ENCODE peak calls at places on chromosomes 11 and 22, in eight cellular contexts. One of them, this sample, is unnamed.

GRCh38 chr22:50282361-50283144 is 12.4 kb upstream of the MAPK11 start:
- DNase-seq in dorsolateral prefrontal cortex: no peak
- DNase-seq in AG10803: peak; percentile 68
- DNase-seq in H1: no peak
- DNase-seq in tibial nerve: no peak
- DNase-seq in HL-60: no peak
- DNase-seq in right atrium auricular region: no peak
- DNase-seq in HFF-Myc: no peak
- DNase-seq in this sample: no peak

GRCh38 chr22:19086944-19087343 is 35.3 kb downstream of the DGCR2 start:
- DNase-seq in dorsolateral prefrontal cortex: no peak
- DNase-seq in AG10803: peak; percentile 46
- DNase-seq in H1: no peak
- DNase-seq in tibial nerve: no peak
- DNase-seq in HL-60: no peak
- DNase-seq in right atrium auricular region: no peak
- DNase-seq in HFF-Myc: no peak
- DNase-seq in this sample: no peak

GRCh38 chr11:66467756-66468155 is 1.1 kb downstream of the PELI3 start:
- DNase-seq in dorsolateral prefrontal cortex: no peak
- DNase-seq in AG10803: no peak
- DNase-seq in H1: peak; percentile 51
- DNase-seq in tibial nerve: no peak
- DNase-seq in HL-60: peak; percentile 64
- DNase-seq in right atrium auricular region: no peak
- DNase-seq in HFF-Myc: no peak
- DNase-seq in this sample: no peak

GRCh38 chr22:38067771-38068360 is 10.7 kb downstream of the PICK1 start:
- DNase-seq in dorsolateral prefrontal cortex: no peak
- DNase-seq in AG10803: no peak
- DNase-seq in H1: no peak
- DNase-seq in tibial nerve: no peak
- DNase-seq in HL-60: no peak
- DNase-seq in right atrium auricular region: no peak
- DNase-seq in HFF-Myc: no peak
- DNase-seq in this sample: no peak

GRCh38 chr11:61706452-61707400 is 26.5 kb downstream of the DAGLA start:
- DNase-seq in dorsolateral prefrontal cortex: peak; percentile 48
- DNase-seq in AG10803: no peak
- DNase-seq in H1: no peak
- DNase-seq in tibial nerve: no peak
- DNase-seq in HL-60: no peak
- DNase-seq in right atrium auricular region: no peak
- DNase-seq in HFF-Myc: no peak
- DNase-seq in this sample: no peak

GRCh38 chr11:33959855-33960400 is 68.1 kb upstream of the LMO2 start:
- DNase-seq in dorsolateral prefrontal cortex: no peak
- DNase-seq in AG10803: no peak
- DNase-seq in H1: no peak
- DNase-seq in tibial nerve: no peak
- DNase-seq in HL-60: peak; percentile 51
- DNase-seq in right atrium auricular region: no peak
- DNase-seq in HFF-Myc: no peak
- DNase-seq in this sample: no peak

GRCh38 chr11:20754957-20755356 is 85.6 kb downstream of the NELL1 start:
- DNase-seq in dorsolateral prefrontal cortex: no peak
- DNase-seq in AG10803: no peak
- DNase-seq in H1: peak; percentile 56
- DNase-seq in tibial nerve: no peak
- DNase-seq in HL-60: peak; percentile 1
- DNase-seq in right atrium auricular region: no peak
- DNase-seq in HFF-Myc: no peak
- DNase-seq in this sample: no peak

GRCh38 chr22:17057959-17058814 is 26.6 kb upstream of the IL17RA start:
- DNase-seq in dorsolateral prefrontal cortex: peak; percentile 66
- DNase-seq in AG10803: peak; percentile 83
- DNase-seq in H1: peak; percentile 84
- DNase-seq in tibial nerve: peak; percentile 55
- DNase-seq in HL-60: peak; percentile 38
- DNase-seq in right atrium auricular region: no peak
- DNase-seq in HFF-Myc: peak; percentile 61
- DNase-seq in this sample: no peak

GRCh38 chr22:50189849-50190181 is 4.1 kb downstream of the TRABD start:
- DNase-seq in dorsolateral prefrontal cortex: no peak
- DNase-seq in AG10803: peak; percentile 19
- DNase-seq in H1: no peak
- DNase-seq in tibial nerve: no peak
- DNase-seq in HL-60: no peak
- DNase-seq in right atrium auricular region: no peak
- DNase-seq in HFF-Myc: no peak
- DNase-seq in this sample: no peak

GRCh38 chr11:72331761-72332160 is 87.8 kb upstream of the PHOX2A start:
- DNase-seq in dorsolateral prefrontal cortex: no peak
- DNase-seq in AG10803: no peak
- DNase-seq in H1: no peak
- DNase-seq in tibial nerve: no peak
- DNase-seq in HL-60: no peak
- DNase-seq in right atrium auricular region: no peak
- DNase-seq in HFF-Myc: no peak
- DNase-seq in this sample: no peak

GRCh38 chr11:72330131-72330727 is 86.3 kb upstream of the PHOX2A start:
- DNase-seq in dorsolateral prefrontal cortex: no peak
- DNase-seq in AG10803: no peak
- DNase-seq in H1: no peak
- DNase-seq in tibial nerve: no peak
- DNase-seq in HL-60: no peak
- DNase-seq in right atrium auricular region: no peak
- DNase-seq in HFF-Myc: no peak
- DNase-seq in this sample: no peak

GRCh38 chr11:72333657-72334056 is 89.7 kb upstream of the PHOX2A start:
- DNase-seq in dorsolateral prefrontal cortex: no peak
- DNase-seq in AG10803: no peak
- DNase-seq in H1: peak; percentile 66
- DNase-seq in tibial nerve: no peak
- DNase-seq in HL-60: peak; percentile 27
- DNase-seq in right atrium auricular region: no peak
- DNase-seq in HFF-Myc: no peak
- DNase-seq in this sample: no peak

GRCh38 chr11:72326151-72326842 is 82.3 kb upstream of the PHOX2A start:
- DNase-seq in dorsolateral prefrontal cortex: no peak
- DNase-seq in AG10803: peak; percentile 45
- DNase-seq in H1: no peak
- DNase-seq in tibial nerve: no peak
- DNase-seq in HL-60: no peak
- DNase-seq in right atrium auricular region: no peak
- DNase-seq in HFF-Myc: no peak
- DNase-seq in this sample: peak; percentile 26

DNA sequence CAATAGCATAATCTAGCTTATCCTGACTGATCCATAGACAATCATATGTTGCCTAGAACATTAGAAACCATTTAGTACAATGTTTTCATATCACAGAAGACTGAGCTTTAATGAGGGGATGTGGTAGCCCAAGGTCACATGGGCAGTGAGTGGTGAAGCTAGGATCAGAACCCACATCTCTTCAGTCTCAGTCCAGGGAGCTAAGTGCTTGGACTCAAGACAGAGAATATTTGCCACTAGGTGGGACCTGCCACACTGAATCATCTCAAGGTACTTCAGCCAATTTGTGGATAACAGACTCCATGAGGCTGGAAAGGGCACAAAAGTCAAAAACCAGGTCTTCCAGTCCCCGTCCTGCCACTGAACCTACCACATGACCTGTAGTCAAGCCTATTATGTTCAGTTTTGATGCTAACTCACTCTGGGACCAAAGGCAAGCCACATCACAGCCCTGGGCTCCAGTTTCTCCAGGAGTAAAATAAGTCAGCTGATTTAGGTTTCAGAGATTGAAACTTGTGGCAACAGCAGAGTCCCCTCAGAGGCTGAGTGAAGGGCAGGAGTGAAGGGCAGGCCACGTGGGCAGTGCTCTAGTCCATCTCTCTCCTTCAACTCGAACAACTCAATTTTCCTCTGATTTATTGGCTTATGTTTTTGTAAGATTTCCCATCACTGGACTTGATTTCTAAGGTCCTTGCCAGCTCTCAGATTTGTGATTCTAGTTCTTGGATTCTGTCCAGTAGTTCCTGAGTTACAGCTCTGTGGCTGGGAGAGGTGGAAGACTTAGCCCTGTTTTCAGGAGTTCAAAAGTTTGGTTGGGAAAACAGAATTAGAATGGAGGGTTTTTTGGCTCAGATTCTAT is 84.6 kb upstream of the PHOX2A start:
- DNase-seq in dorsolateral prefrontal cortex: no peak
- DNase-seq in AG10803: no peak
- DNase-seq in H1: no peak
- DNase-seq in tibial nerve: no peak
- DNase-seq in HL-60: no peak
- DNase-seq in right atrium auricular region: no peak
- DNase-seq in HFF-Myc: no peak
- DNase-seq in this sample: no peak
- TF ChIP-seq CTCF in dorsolateral prefrontal cortex: no peak
- TF ChIP-seq CTCF in AG10803: no peak
- TF ChIP-seq CTCF in H1: no peak
- TF ChIP-seq CTCF in tibial nerve: no peak
- TF ChIP-seq CTCF in HL-60: no peak
- TF ChIP-seq CTCF in right atrium auricular region: no peak
- TF ChIP-seq CTCF in HFF-Myc: peak; percentile 6
- TF ChIP-seq CTCF in this sample: peak; percentile 10

GRCh38 chr11:117761993-117762392 is 35.0 kb downstream of the DSCAML1 start:
- DNase-seq in dorsolateral prefrontal cortex: no peak
- DNase-seq in AG10803: no peak
- DNase-seq in H1: no peak
- DNase-seq in tibial nerve: no peak
- DNase-seq in HL-60: no peak
- DNase-seq in right atrium auricular region: no peak
- DNase-seq in HFF-Myc: no peak
- DNase-seq in this sample: no peak

DNA sequence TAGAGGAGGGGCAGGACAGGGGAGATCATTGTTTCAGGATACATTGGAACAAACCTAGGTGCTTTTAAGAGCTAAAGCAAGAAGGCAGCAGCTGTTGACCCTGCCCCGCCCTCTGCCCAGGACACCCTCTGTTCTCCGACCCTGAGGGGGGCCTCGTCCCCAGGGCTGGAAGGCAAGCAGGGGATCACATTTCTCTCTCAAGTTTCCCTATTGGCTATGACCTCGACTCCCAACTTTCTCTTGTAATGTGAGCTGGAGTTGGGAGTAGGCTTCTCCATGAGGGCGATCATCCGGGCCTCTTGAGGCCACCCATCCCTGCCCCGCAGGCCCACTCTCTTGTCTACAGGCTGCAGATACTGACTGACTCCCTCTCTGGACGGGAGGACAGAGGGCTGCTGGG is 37.7 kb downstream of the DSCAML1 start:
- DNase-seq in dorsolateral prefrontal cortex: no peak
- DNase-seq in AG10803: no peak
- DNase-seq in H1: peak; percentile 53
- DNase-seq in tibial nerve: no peak
- DNase-seq in HL-60: no peak
- DNase-seq in right atrium auricular region: no peak
- DNase-seq in HFF-Myc: no peak
- DNase-seq in this sample: no peak
- H3K4me3 ChIP-seq in dorsolateral prefrontal cortex: no peak overlapping the region
- H3K4me3 ChIP-seq in AG10803: no peak overlapping the region
- H3K4me3 ChIP-seq in H1: no peak overlapping the region
- H3K4me3 ChIP-seq in tibial nerve: no peak overlapping the region
- H3K4me3 ChIP-seq in HL-60: no peak overlapping the region
- H3K4me3 ChIP-seq in right atrium auricular region: no peak overlapping the region
- H3K4me3 ChIP-seq in HFF-Myc: no peak overlapping the region
- H3K4me3 ChIP-seq in this sample: no peak overlapping the region

GRCh38 chr22:45242778-45243191 is 2.1 kb upstream of the KIAA0930 start:
- DNase-seq in dorsolateral prefrontal cortex: no peak
- DNase-seq in AG10803: no peak
- DNase-seq in H1: no peak
- DNase-seq in tibial nerve: no peak
- DNase-seq in HL-60: no peak
- DNase-seq in right atrium auricular region: no peak
- DNase-seq in HFF-Myc: no peak
- DNase-seq in this sample: no peak
- TF ChIP-seq CTCF in dorsolateral prefrontal cortex: peak; percentile 37
- TF ChIP-seq CTCF in AG10803: no peak
- TF ChIP-seq CTCF in H1: peak; percentile 6
- TF ChIP-seq CTCF in tibial nerve: peak; percentile 39
- TF ChIP-seq CTCF in HL-60: peak; percentile 18
- TF ChIP-seq CTCF in right atrium auricular region: no peak
- TF ChIP-seq CTCF in HFF-Myc: peak; percentile 18
- TF ChIP-seq CTCF in this sample: no peak

GRCh38 chr11:73229321-73230275 is 11.5 kb downstream of the P2RY2 start:
- DNase-seq in dorsolateral prefrontal cortex: no peak
- DNase-seq in AG10803: no peak
- DNase-seq in H1: no peak
- DNase-seq in tibial nerve: no peak
- DNase-seq in HL-60: no peak
- DNase-seq in right atrium auricular region: no peak
- DNase-seq in HFF-Myc: no peak
- DNase-seq in this sample: no peak

GRCh38 chr11:73228268-73229134 is 10.4 kb downstream of the P2RY2 start:
- DNase-seq in dorsolateral prefrontal cortex: no peak
- DNase-seq in AG10803: no peak
- DNase-seq in H1: no peak
- DNase-seq in tibial nerve: no peak
- DNase-seq in HL-60: no peak
- DNase-seq in right atrium auricular region: no peak
- DNase-seq in HFF-Myc: no peak
- DNase-seq in this sample: no peak

GRCh38 chr11:73225851-73226250 is 7.8 kb downstream of the P2RY2 start:
- DNase-seq in dorsolateral prefrontal cortex: no peak
- DNase-seq in AG10803: no peak
- DNase-seq in H1: no peak
- DNase-seq in tibial nerve: no peak
- DNase-seq in HL-60: no peak
- DNase-seq in right atrium auricular region: no peak
- DNase-seq in HFF-Myc: no peak
- DNase-seq in this sample: no peak

GRCh38 chr11:73226297-73227006 is 8.4 kb downstream of the P2RY2 start:
- DNase-seq in dorsolateral prefrontal cortex: no peak
- DNase-seq in AG10803: no peak
- DNase-seq in H1: no peak
- DNase-seq in tibial nerve: no peak
- DNase-seq in HL-60: no peak
- DNase-seq in right atrium auricular region: no peak
- DNase-seq in HFF-Myc: no peak
- DNase-seq in this sample: no peak

DNA sequence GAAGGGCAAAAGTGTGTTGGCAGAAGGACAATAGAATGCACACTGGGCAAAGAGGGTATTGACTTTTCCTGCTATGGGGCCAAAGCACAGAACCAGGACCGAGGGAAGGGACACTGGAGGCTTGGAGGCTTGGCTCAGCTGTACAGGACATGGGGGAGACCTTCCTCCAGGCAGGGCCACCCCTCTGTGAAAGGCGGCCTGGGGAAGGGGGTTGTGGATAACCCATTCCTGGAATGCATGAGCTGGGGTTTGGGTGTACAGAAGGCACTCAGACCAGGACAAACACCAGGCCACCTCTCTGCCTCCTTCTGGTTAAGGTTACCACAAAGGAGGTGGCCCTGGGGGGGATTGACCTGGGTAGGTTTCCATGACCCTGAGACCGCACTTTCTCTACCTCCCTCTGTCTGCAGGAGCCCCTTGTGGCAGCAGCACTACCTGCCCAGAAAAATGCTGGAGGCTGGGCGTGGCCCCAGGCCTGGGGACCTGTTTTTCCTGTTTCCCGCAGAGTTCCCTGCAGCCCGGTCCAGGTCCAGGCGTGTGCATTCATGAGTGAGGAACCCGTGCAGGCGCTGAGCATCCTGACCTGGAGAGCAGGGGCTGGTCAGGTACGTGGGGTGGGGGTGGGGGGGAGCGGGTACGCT is 9.6 kb downstream of the P2RY2 start:
- DNase-seq in dorsolateral prefrontal cortex: no peak
- DNase-seq in AG10803: no peak
- DNase-seq in H1: peak; percentile 87
- DNase-seq in tibial nerve: no peak
- DNase-seq in HL-60: no peak
- DNase-seq in right atrium auricular region: no peak
- DNase-seq in HFF-Myc: no peak
- DNase-seq in this sample: no peak
- H3K4me3 ChIP-seq in dorsolateral prefrontal cortex: no peak overlapping the region
- H3K4me3 ChIP-seq in AG10803: no peak overlapping the region
- H3K4me3 ChIP-seq in H1: no peak overlapping the region
- H3K4me3 ChIP-seq in tibial nerve: no peak overlapping the region
- H3K4me3 ChIP-seq in HL-60: no peak overlapping the region
- H3K4me3 ChIP-seq in right atrium auricular region: no peak overlapping the region
- H3K4me3 ChIP-seq in HFF-Myc: no peak overlapping the region
- H3K4me3 ChIP-seq in this sample: no peak overlapping the region